ENCODE peak calls at places on chromosomes 7 and 10, in five cellular contexts. Y is left lobe of liver, C is RKO, X is nucleus accumbens, B is ACHN. J is an unnamed sample.

GRCh38 chr10:121159670-121160069 is 308.5 kb downstream of the WDR11 start:
- DNase-seq in Y (no peak), C (no peak), X (no peak), B (no peak), J (no peak)

GRCh38 chr7:22565315-22565811 is 65.4 kb upstream of the STEAP1B start:
- DNase-seq in Y (no peak), C (peak), X (no peak), B (no peak), J (no peak)

GRCh38 chr10:30505543-30506298 is 71.7 kb downstream of the MAP3K8 start:
- DNase-seq in Y (no peak), C (no peak), X (no peak), B (no peak), J (no peak)

GRCh38 chr7:153954477-153954876 is 97.7 kb upstream of the DPP6 start:
- DNase-seq in Y (no peak), C (no peak), X (no peak), B (no peak), J (no peak)

GRCh38 chr7:40541336-40541735 is 406.5 kb downstream of the SUGCT start:
- DNase-seq in Y (no peak), C (no peak), X (no peak), B (no peak), J (no peak)

GRCh38 chr7:31036941-31037340 is 15.2 kb upstream of the ADCYAP1R1 start:
- DNase-seq in Y (no peak), C (no peak), X (no peak), B (no peak), J (no peak)

GRCh38 chr10:29163746-29164145 is 125.1 kb upstream of the LYZL1 start:
- DNase-seq in Y (no peak), C (no peak), X (no peak), B (no peak), J (no peak)

GRCh38 chr10:96719205-96719604 is 1.1 kb downstream of the PIK3AP1 start:
- DNase-seq in Y (peak), C (no peak), X (no peak), B (no peak), J (no peak)

GRCh38 chr7:134737561-134738353 is 41.7 kb upstream of the CALD1 start:
- DNase-seq in Y (no peak), C (no peak), X (no peak), B (no peak), J (no peak)

GRCh38 chr7:133873631-133874030 is 253.5 kb upstream of the LRGUK start:
- DNase-seq in Y (no peak), C (no peak), X (no peak), B (no peak), J (no peak)

GRCh38 chr7:18459439-18459838 is 36.1 kb upstream of the HDAC9 start:
- DNase-seq in Y (no peak), C (no peak), X (no peak), B (no peak), J (no peak)

GRCh38 chr10:50809596-50809995 is 69.9 kb downstream of the ASAH2B start:
- DNase-seq in Y (peak), C (no peak), X (no peak), B (no peak), J (no peak)

GRCh38 chr10:98259606-98260319 is 8.2 kb downstream of the LOXL4 start:
- DNase-seq in Y (no peak), C (peak), X (no peak), B (no peak), J (no peak)

GRCh38 chr10:35412900-35413491 is 76.7 kb downstream of the CCNY start:
- DNase-seq in Y (no peak), C (peak), X (no peak), B (peak), J (no peak)

GRCh38 chr7:50779427-50779826 is 3.3 kb downstream of the GRB10 start:
- DNase-seq in Y (no peak), C (no peak), X (no peak), B (no peak), J (no peak)

GRCh38 chr7:134730359-134730758 is 49.1 kb upstream of the CALD1 start:
- DNase-seq in Y (no peak), C (no peak), X (no peak), B (no peak), J (no peak)

GRCh38 chr10:6278519-6279120 is 75.9 kb downstream of the PFKFB3 start:
- DNase-seq in Y (peak), C (no peak), X (no peak), B (no peak), J (no peak)

GRCh38 chr7:51128545-51129466 is 187.8 kb downstream of the COBL start:
- DNase-seq in Y (no peak), C (no peak), X (no peak), B (no peak), J (no peak)

GRCh38 chr10:5603091-5603847 is 63.1 kb downstream of the ASB13 start:
- DNase-seq in Y (no peak), C (no peak), X (no peak), B (no peak), J (no peak)

GRCh38 chr10:131724891-131725735 is 175.7 kb upstream of the PPP2R2D start:
- DNase-seq in Y (peak), C (no peak), X (no peak), B (no peak), J (no peak)

GRCh38 chr7:136076954-136077353 is 99.8 kb upstream of the MTPN start:
- DNase-seq in Y (no peak), C (no peak), X (no peak), B (no peak), J (no peak)

GRCh38 chr7:157193274-157193673 is 54.5 kb downstream of the UBE3C start:
- DNase-seq in Y (no peak), C (no peak), X (no peak), B (no peak), J (no peak)

GRCh38 chr10:73899401-73899780 is 11.5 kb upstream of the PLAU start:
- DNase-seq in Y (no peak), C (peak), X (no peak), B (peak), J (no peak)

GRCh38 chr10:9254353-9254752 is 1199.9 kb downstream of the GATA3 start:
- DNase-seq in Y (no peak), C (peak), X (no peak), B (peak), J (no peak)

GRCh38 chr10:28532509-28533314 is at the start of gene WAC:
- DNase-seq in Y (peak), C (peak), X (peak), B (peak), J (peak)

GRCh38 chr10:20157314-20157713 is 341.1 kb downstream of the PLXDC2 start:
- DNase-seq in Y (no peak), C (no peak), X (no peak), B (no peak), J (no peak)